ENCODE peak calls at places on chromosomes 6 and 20, in four cellular contexts. G is H9, V is H1, I is mesendoderm. B is an unnamed sample.

GRCh38 chr20:3115190-3116107 is 30.9 kb upstream of the AVP start:
- DNase-seq in G (peak; percentile 73), I (peak; percentile 84), V (peak; percentile 64), B (peak; percentile 59)

GRCh38 chr6:47221565-47221964 is 88.1 kb downstream of the TNFRSF21 start:
- DNase-seq in V (peak; percentile 70), I (peak; percentile 83), G (peak; percentile 91), B (no peak)

GRCh38 chr6:169789944-169790927 is 38.8 kb downstream of the ERMARD start:
- DNase-seq in G (peak; percentile 88), V (peak; percentile 90), I (peak; percentile 86), B (peak; percentile 59)

GRCh38 chr6:133218831-133219230 is 22.3 kb upstream of the EYA4 start:
- DNase-seq in I (no peak), V (no peak), G (no peak), B (peak; percentile 47)

GRCh38 chr6:163328411-163328810 is 86.1 kb upstream of the QKI start:
- DNase-seq in I (no peak), V (no peak), G (no peak), B (no peak)

GRCh38 chr20:31705191-31705590 is 17.5 kb downstream of the BCL2L1 start:
- DNase-seq in V (no peak), G (no peak), I (no peak), B (no peak)

GRCh38 chr20:51446656-51447055 is 95.9 kb downstream of the NFATC2 start:
- DNase-seq in V (no peak), I (peak; percentile 76), G (no peak), B (peak; percentile 86)

GRCh38 chr6:29924731-29925130 is 17.6 kb upstream of the HLA-A start:
- DNase-seq in V (no peak), I (peak; percentile 3), G (no peak), B (no peak)

GRCh38 chr6:147268254-147268653 is 64.0 kb downstream of the STXBP5 start:
- DNase-seq in I (no peak), V (no peak), G (no peak), B (peak; percentile 80)

GRCh38 chr20:35320396-35321126 is 28.3 kb upstream of the FAM83C start:
- DNase-seq in I (peak; percentile 42), V (no peak), G (no peak), B (peak; percentile 84)

GRCh38 chr6:73058736-73059135 is 166.6 kb downstream of the KHDC1L start:
- DNase-seq in V (no peak), G (no peak), I (no peak), B (no peak)

GRCh38 chr20:59939879-59940128 is 301 bp downstream of the PPP1R3D start:
- DNase-seq in V (no peak), G (no peak), I (no peak), B (peak; percentile 4)

GRCh38 chr6:22966711-22967110 is 397.3 kb downstream of the HDGFL1 start:
- DNase-seq in V (no peak), G (no peak), I (no peak), B (no peak)

GRCh38 chr6:2376429-2377355 is 131.3 kb upstream of the GMDS start:
- DNase-seq in I (no peak), G (no peak), V (no peak), B (peak; percentile 31)

GRCh38 chr6:57303931-57304681 is 13.3 kb upstream of the PRIM2 start:
- DNase-seq in G (no peak), I (no peak), V (no peak), B (no peak)

GRCh38 chr6:27296106-27296783 is 15.8 kb downstream of the POM121L2 start:
- DNase-seq in I (peak; percentile 92), G (peak; percentile 85), V (peak; percentile 69), B (peak; percentile 41)

GRCh38 chr20:43837856-43838702 is 76.6 kb upstream of the TOX2 start:
- DNase-seq in I (no peak), V (peak; percentile 26), G (no peak), B (no peak)

GRCh38 chr6:48678390-48678789 is 567.4 kb upstream of the PTCHD4 start:
- DNase-seq in V (no peak), G (no peak), I (no peak), B (no peak)

GRCh38 chr20:23870461-23870860 is 9.1 kb downstream of the CST5 start:
- DNase-seq in V (no peak), I (peak; percentile 83), G (no peak), B (no peak)

GRCh38 chr20:63054103-63054474 is 47.3 kb upstream of the BHLHE23 start:
- DNase-seq in I (no peak), G (no peak), V (peak; percentile 38), B (no peak)

GRCh38 chr6:81865712-81866111 is 113.2 kb upstream of the TENT5A start:
- DNase-seq in G (no peak), V (no peak), I (peak; percentile 24), B (peak; percentile 92)

GRCh38 chr20:51862796-51863195 is 60.5 kb upstream of the SALL4 start:
- DNase-seq in V (no peak), G (no peak), I (no peak), B (peak; percentile 18)

GRCh38 chr6:150118642-150119041 is 24.2 kb upstream of the PPP1R14C start:
- DNase-seq in V (no peak), G (no peak), I (no peak), B (no peak)

GRCh38 chr6:155472886-155473285 is 17.2 kb upstream of the NOX3 start:
- DNase-seq in V (no peak), G (no peak), I (no peak), B (peak; percentile 64)

GRCh38 chr6:15272562-15272961 is 26.7 kb downstream of the JARID2 start:
- DNase-seq in V (no peak), I (no peak), G (no peak), B (no peak)

GRCh38 chr6:84762220-84762940 is 2.0 kb downstream of the TBX18 start:
- DNase-seq in I (peak; percentile 73), V (no peak), G (peak; percentile 49), B (no peak)

GRCh38 chr20:3420211-3420707 is 12.8 kb upstream of the DNAAF9 start:
- DNase-seq in I (no peak), G (no peak), V (no peak), B (peak; percentile 41)

GRCh38 chr20:25047766-25048165 is 10.2 kb downstream of the ACSS1 start:
- DNase-seq in G (no peak), V (no peak), I (no peak), B (no peak)

GRCh38 chr6:21808551-21809181 is 215.1 kb downstream of the SOX4 start:
- DNase-seq in I (no peak), G (no peak), V (no peak), B (no peak)

GRCh38 chr6:5333653-5334052 is 72.3 kb downstream of the FARS2 start:
- DNase-seq in G (no peak), I (no peak), V (no peak), B (peak; percentile 60)

DNA sequence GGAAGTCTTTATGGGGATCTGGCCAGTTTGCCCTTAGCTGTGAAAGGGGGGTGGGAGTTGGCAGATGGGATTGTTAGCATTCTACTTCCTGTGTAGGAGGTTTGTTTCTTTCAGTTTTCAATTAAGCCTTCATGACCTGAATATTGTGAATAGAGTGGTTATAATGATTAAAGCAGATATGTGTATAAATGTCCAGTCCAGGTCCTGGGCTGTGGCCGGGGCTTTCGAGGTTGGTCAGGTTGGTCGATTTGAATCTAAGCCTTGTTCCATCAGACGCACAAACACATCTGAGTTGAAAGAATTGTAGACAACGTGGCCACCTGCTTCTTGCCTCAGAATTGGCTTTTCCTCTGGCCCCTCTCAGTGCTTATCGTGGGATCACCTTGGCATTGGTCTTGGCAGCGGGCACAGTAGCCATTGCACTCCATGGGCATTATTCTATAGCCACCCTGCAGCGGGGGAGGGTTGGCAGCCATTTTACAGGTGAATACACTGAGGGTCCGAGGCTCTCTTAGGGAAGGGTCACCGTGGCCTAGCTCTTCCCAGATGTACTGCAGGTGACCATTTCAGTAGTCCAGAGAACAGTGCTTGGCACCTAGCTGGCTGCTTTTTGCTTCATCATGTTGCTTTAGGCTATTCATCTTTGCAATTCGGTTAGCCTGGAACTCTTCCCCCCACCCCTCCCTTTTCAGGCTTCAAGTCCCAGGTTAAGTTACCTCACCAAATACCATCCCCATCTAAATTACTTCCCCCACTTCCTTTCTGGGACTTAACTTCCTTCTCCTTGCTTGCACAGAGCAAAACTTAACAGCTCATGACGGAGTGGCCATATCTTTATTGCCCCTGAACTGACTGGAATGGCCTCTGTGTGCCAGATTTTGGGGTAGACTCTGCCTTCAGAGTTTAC is 1.1 kb downstream of the RNF114 start:
- DNase-seq in I (peak; percentile 71), G (no peak), V (no peak), B (no peak)
- H4K5ac ChIP-seq in I (no peak overlapping the region), G (no peak overlapping the region), V (no peak overlapping the region), B (peak overlapping the region; percentile 7)

GRCh38 chr20:49545572-49545971 is 22.4 kb downstream of the PTGIS start:
- DNase-seq in V (no peak), I (peak; percentile 37), G (no peak), B (no peak)

GRCh38 chr20:49544535-49544934 is 23.4 kb downstream of the PTGIS start:
- DNase-seq in G (no peak), I (no peak), V (no peak), B (no peak)

GRCh38 chr20:49552007-49552406 is 15.9 kb downstream of the PTGIS start:
- DNase-seq in V (no peak), G (no peak), I (no peak), B (no peak)

GRCh38 chr20:49548371-49548947 is 19.5 kb downstream of the PTGIS start:
- DNase-seq in I (no peak), G (no peak), V (no peak), B (no peak)

DNA sequence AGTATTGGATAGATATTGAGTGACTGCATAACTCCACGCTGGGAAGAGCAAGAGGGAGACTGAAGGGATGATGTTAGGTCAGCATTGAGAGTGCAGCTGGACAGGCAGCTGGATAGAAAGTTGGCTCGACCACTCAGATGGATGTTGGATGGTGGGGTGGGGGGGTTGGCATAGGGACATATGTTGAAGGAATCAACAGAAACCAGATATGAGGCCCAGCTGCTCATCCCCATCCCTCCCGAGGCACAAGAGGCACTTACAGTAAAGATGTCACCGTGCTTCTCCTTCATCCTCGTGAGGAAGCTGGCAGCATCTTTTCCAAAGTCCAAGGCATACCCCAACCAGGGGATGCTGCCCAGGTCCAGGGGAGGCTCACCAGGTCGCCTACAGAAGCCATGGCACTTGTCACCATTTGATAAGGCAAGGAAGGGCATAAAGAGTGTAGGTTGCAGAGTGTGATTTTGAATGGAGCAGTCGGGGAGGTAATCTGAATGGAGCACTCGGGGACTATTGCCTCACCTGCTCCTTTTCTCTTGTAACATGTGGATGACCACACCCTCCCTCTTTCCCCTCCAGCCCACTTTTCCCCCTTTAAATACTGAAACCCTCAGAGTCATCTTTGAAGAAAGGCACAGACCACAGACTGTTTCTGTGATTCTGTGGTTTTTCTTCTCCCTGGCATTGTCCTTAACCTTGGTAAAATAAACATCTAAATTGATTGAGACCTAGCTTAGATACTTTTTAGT is 18.0 kb downstream of the PTGIS start:
- DNase-seq in I (no peak), V (peak; percentile 28), G (no peak), B (no peak)
- H4K5ac ChIP-seq in I (no peak overlapping the region), V (no peak overlapping the region), G (no peak overlapping the region), B (no peak overlapping the region)

GRCh38 chr6:114227944-114228343 is 114.9 kb downstream of the HS3ST5 start:
- DNase-seq in I (no peak), G (no peak), V (no peak), B (no peak)
- H4K5ac ChIP-seq in I (no peak overlapping the region), G (no peak overlapping the region), V (no peak overlapping the region), B (no peak overlapping the region)

GRCh38 chr6:34672657-34673043 is 23.9 kb downstream of the ILRUN start:
- DNase-seq in G (no peak), I (no peak), V (no peak), B (no peak)

GRCh38 chr6:34676140-34676539 is 20.4 kb downstream of the ILRUN start:
- DNase-seq in G (no peak), I (no peak), V (no peak), B (no peak)

GRCh38 chr6:34671801-34672656 is 24.5 kb downstream of the ILRUN start:
- DNase-seq in V (no peak), I (no peak), G (no peak), B (peak; percentile 55)

GRCh38 chr6:34673079-34673478 is 23.5 kb downstream of the ILRUN start:
- DNase-seq in V (no peak), G (no peak), I (no peak), B (no peak)

GRCh38 chr6:34674268-34674639 is 22.3 kb downstream of the ILRUN start:
- DNase-seq in I (no peak), G (no peak), V (no peak), B (no peak)
- H4K5ac ChIP-seq in I (no peak overlapping the region), G (no peak overlapping the region), V (no peak overlapping the region), B (no peak overlapping the region)

B was measured in IMR-90.